ENCODE peak calls at places on chromosomes 2 and 18, in six cellular contexts. One of them, this sample, is unnamed.

GRCh38 chr2:88136817-88137216 is 9.0 kb upstream of the FABP1 start:
- DNase-seq in left lung: no peak
- DNase-seq in endothelial cell of umbilical vein: no peak
- DNase-seq in cardiac muscle cell: no peak
- DNase-seq in suprapubic skin: no peak
- DNase-seq in CD8-positive, alpha-beta T cell: no peak
- DNase-seq in this sample: no peak

GRCh38 chr2:173962583-173963110 is 2.5 kb downstream of the SP3 start:
- DNase-seq in left lung: no peak
- DNase-seq in endothelial cell of umbilical vein: peak; percentile 39
- DNase-seq in cardiac muscle cell: no peak
- DNase-seq in suprapubic skin: no peak
- DNase-seq in CD8-positive, alpha-beta T cell: no peak
- DNase-seq in this sample: no peak

GRCh38 chr2:118808429-118808809 is 39.0 kb downstream of the EN1 start:
- DNase-seq in left lung: no peak
- DNase-seq in endothelial cell of umbilical vein: no peak
- DNase-seq in cardiac muscle cell: no peak
- DNase-seq in suprapubic skin: no peak
- DNase-seq in CD8-positive, alpha-beta T cell: no peak
- DNase-seq in this sample: no peak

GRCh38 chr18:61929881-61930640 is 37.3 kb upstream of the RNF152 start:
- DNase-seq in left lung: no peak
- DNase-seq in endothelial cell of umbilical vein: peak; percentile 36
- DNase-seq in cardiac muscle cell: no peak
- DNase-seq in suprapubic skin: no peak
- DNase-seq in CD8-positive, alpha-beta T cell: no peak
- DNase-seq in this sample: no peak

GRCh38 chr18:47263197-47263827 is 11.9 kb upstream of the SKOR2 start:
- DNase-seq in left lung: peak; percentile 75
- DNase-seq in endothelial cell of umbilical vein: no peak
- DNase-seq in cardiac muscle cell: no peak
- DNase-seq in suprapubic skin: no peak
- DNase-seq in CD8-positive, alpha-beta T cell: no peak
- DNase-seq in this sample: no peak

GRCh38 chr18:48782381-48782841 is 168.4 kb downstream of the SMAD7 start:
- DNase-seq in left lung: no peak
- DNase-seq in endothelial cell of umbilical vein: peak; percentile 9
- DNase-seq in cardiac muscle cell: no peak
- DNase-seq in suprapubic skin: no peak
- DNase-seq in CD8-positive, alpha-beta T cell: no peak
- DNase-seq in this sample: peak; percentile 20

GRCh38 chr2:55875434-55876135 is 48.0 kb downstream of the EFEMP1 start:
- DNase-seq in left lung: no peak
- DNase-seq in endothelial cell of umbilical vein: peak; percentile 21
- DNase-seq in cardiac muscle cell: no peak
- DNase-seq in suprapubic skin: no peak
- DNase-seq in CD8-positive, alpha-beta T cell: no peak
- DNase-seq in this sample: no peak

GRCh38 chr2:20575935-20576597 is 74.8 kb downstream of the HS1BP3 start:
- DNase-seq in left lung: no peak
- DNase-seq in endothelial cell of umbilical vein: no peak
- DNase-seq in cardiac muscle cell: no peak
- DNase-seq in suprapubic skin: no peak
- DNase-seq in CD8-positive, alpha-beta T cell: no peak
- DNase-seq in this sample: no peak

GRCh38 chr2:112701092-112701491 is 19.7 kb upstream of the NT5DC4 start:
- DNase-seq in left lung: no peak
- DNase-seq in endothelial cell of umbilical vein: no peak
- DNase-seq in cardiac muscle cell: no peak
- DNase-seq in suprapubic skin: peak; percentile 28
- DNase-seq in CD8-positive, alpha-beta T cell: no peak
- DNase-seq in this sample: peak; percentile 25

GRCh38 chr18:36650906-36651305 is 177.9 kb downstream of the TPGS2 start:
- DNase-seq in left lung: no peak
- DNase-seq in endothelial cell of umbilical vein: no peak
- DNase-seq in cardiac muscle cell: no peak
- DNase-seq in suprapubic skin: no peak
- DNase-seq in CD8-positive, alpha-beta T cell: no peak
- DNase-seq in this sample: no peak

GRCh38 chr2:131081190-131081589 is 12.1 kb downstream of the FAM168B start:
- DNase-seq in left lung: no peak
- DNase-seq in endothelial cell of umbilical vein: no peak
- DNase-seq in cardiac muscle cell: no peak
- DNase-seq in suprapubic skin: no peak
- DNase-seq in CD8-positive, alpha-beta T cell: no peak
- DNase-seq in this sample: no peak

GRCh38 chr2:220001693-220002260 is 374.3 kb downstream of the SLC4A3 start:
- DNase-seq in left lung: no peak
- DNase-seq in endothelial cell of umbilical vein: no peak
- DNase-seq in cardiac muscle cell: no peak
- DNase-seq in suprapubic skin: no peak
- DNase-seq in CD8-positive, alpha-beta T cell: no peak
- DNase-seq in this sample: no peak

GRCh38 chr2:177042311-177042710 is 170.3 kb upstream of the HNRNPA3 start:
- DNase-seq in left lung: no peak
- DNase-seq in endothelial cell of umbilical vein: no peak
- DNase-seq in cardiac muscle cell: no peak
- DNase-seq in suprapubic skin: no peak
- DNase-seq in CD8-positive, alpha-beta T cell: no peak
- DNase-seq in this sample: no peak

GRCh38 chr2:177036754-177037153 is 175.8 kb upstream of the HNRNPA3 start:
- DNase-seq in left lung: no peak
- DNase-seq in endothelial cell of umbilical vein: no peak
- DNase-seq in cardiac muscle cell: no peak
- DNase-seq in suprapubic skin: no peak
- DNase-seq in CD8-positive, alpha-beta T cell: no peak
- DNase-seq in this sample: no peak

GRCh38 chr2:177044686-177045085 is 167.9 kb upstream of the HNRNPA3 start:
- DNase-seq in left lung: no peak
- DNase-seq in endothelial cell of umbilical vein: no peak
- DNase-seq in cardiac muscle cell: no peak
- DNase-seq in suprapubic skin: no peak
- DNase-seq in CD8-positive, alpha-beta T cell: no peak
- DNase-seq in this sample: no peak

DNA sequence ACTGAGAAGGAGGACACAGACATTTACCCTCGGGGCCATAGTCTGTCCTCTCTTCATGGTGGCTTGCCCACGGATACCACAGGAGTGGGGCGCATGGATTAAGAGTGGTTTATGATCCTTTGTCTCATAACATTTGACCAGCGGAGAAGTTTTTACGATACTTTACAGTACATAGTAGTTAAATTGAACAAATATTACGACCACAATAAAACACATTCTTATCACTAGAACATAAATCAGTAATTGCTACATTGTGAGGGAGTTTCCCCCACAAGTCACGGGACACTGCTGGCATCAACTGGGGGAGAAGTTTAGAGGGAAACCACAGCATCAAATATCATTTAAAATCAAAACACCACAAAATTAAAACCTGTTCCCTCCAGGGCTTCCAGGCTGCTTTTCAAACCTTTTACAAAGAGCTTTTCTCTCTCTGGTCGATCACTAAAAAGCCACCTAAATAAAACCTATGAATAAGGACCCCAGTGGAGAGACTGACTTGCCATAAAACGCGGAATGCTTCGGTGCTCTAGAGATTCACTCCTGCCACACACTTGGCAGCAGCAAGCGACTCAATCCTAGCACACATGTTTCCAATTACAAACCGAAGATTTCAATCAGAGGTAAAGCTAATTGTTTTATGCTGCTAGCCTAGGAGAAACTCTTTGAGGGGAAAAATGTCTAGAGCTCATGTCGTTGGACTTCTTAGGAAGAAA is 173.7 kb upstream of the HNRNPA3 start:
- DNase-seq in left lung: no peak
- DNase-seq in endothelial cell of umbilical vein: no peak
- DNase-seq in cardiac muscle cell: no peak
- DNase-seq in suprapubic skin: no peak
- DNase-seq in CD8-positive, alpha-beta T cell: no peak
- DNase-seq in this sample: no peak
- H3K4me3 ChIP-seq in left lung: no peak overlapping the region
- H3K4me3 ChIP-seq in endothelial cell of umbilical vein: no peak overlapping the region
- H3K4me3 ChIP-seq in cardiac muscle cell: no peak overlapping the region
- H3K4me3 ChIP-seq in suprapubic skin: no peak overlapping the region
- H3K4me3 ChIP-seq in CD8-positive, alpha-beta T cell: no peak overlapping the region
- H3K4me3 ChIP-seq in this sample: no peak overlapping the region

GRCh38 chr18:2715990-2716389 is 60.5 kb downstream of the SMCHD1 start:
- DNase-seq in left lung: no peak
- DNase-seq in endothelial cell of umbilical vein: no peak
- DNase-seq in cardiac muscle cell: no peak
- DNase-seq in suprapubic skin: no peak
- DNase-seq in CD8-positive, alpha-beta T cell: no peak
- DNase-seq in this sample: no peak

GRCh38 chr18:2717407-2717806 is 61.9 kb downstream of the SMCHD1 start:
- DNase-seq in left lung: no peak
- DNase-seq in endothelial cell of umbilical vein: no peak
- DNase-seq in cardiac muscle cell: no peak
- DNase-seq in suprapubic skin: no peak
- DNase-seq in CD8-positive, alpha-beta T cell: no peak
- DNase-seq in this sample: peak; percentile 51

GRCh38 chr18:2719040-2719439 is 63.5 kb downstream of the SMCHD1 start:
- DNase-seq in left lung: no peak
- DNase-seq in endothelial cell of umbilical vein: no peak
- DNase-seq in cardiac muscle cell: no peak
- DNase-seq in suprapubic skin: no peak
- DNase-seq in CD8-positive, alpha-beta T cell: no peak
- DNase-seq in this sample: no peak

GRCh38 chr18:2714140-2714539 is 58.6 kb downstream of the SMCHD1 start:
- DNase-seq in left lung: no peak
- DNase-seq in endothelial cell of umbilical vein: no peak
- DNase-seq in cardiac muscle cell: no peak
- DNase-seq in suprapubic skin: no peak
- DNase-seq in CD8-positive, alpha-beta T cell: no peak
- DNase-seq in this sample: no peak

DNA sequence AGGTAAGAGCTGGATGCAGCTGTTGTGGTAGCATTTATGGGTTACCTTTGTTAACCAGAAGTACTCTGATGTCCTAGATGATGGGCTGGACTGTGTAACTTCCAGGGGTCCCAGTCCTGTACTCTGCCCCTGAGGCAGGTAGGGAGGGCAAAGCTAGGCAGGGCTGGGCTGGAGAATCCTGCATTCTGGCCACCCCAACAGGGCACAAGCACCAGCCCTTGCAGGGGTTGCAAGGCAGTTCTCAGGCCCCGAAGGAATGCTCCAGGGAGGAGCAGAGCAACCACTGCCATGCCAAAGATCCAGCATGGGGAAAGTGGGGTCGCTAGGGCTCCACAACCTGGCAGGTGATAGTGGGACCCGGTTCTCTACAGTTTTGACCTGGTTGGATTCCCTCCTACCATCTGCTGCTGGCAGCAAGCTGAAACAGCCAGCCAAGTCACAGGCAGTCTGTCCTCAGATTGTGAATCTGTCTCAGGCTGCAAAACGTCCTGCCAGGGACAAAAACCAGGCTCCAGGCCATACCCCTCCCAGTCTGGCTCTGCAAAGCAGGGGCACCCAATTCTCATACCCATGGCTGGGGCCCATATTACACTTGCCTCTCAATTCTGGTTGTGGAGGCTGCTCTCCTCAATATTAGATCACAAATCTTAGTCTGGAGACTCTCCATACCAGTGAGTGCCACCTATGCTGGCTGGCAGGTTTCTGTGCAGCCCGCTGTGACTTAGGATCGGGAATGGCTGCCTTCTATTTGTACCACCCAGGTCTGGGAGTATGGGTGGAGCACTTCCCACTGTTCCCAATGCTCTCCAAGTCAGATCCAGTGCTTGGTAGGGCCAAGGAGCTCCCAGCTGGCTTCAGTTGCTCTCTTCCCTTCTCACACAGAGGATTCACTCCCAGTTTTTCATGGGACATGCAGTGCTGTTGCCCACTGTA is 61.1 kb downstream of the SMCHD1 start:
- DNase-seq in left lung: no peak
- DNase-seq in endothelial cell of umbilical vein: no peak
- DNase-seq in cardiac muscle cell: no peak
- DNase-seq in suprapubic skin: no peak
- DNase-seq in CD8-positive, alpha-beta T cell: no peak
- DNase-seq in this sample: no peak
- H3K27ac ChIP-seq in left lung: no peak overlapping the region
- H3K27ac ChIP-seq in endothelial cell of umbilical vein: no peak overlapping the region
- H3K27ac ChIP-seq in cardiac muscle cell: peak overlapping the region; percentile 33
- H3K27ac ChIP-seq in suprapubic skin: no peak overlapping the region
- H3K27ac ChIP-seq in CD8-positive, alpha-beta T cell: no peak overlapping the region
- H3K27ac ChIP-seq in this sample: peak overlapping the region; percentile 61

DNA sequence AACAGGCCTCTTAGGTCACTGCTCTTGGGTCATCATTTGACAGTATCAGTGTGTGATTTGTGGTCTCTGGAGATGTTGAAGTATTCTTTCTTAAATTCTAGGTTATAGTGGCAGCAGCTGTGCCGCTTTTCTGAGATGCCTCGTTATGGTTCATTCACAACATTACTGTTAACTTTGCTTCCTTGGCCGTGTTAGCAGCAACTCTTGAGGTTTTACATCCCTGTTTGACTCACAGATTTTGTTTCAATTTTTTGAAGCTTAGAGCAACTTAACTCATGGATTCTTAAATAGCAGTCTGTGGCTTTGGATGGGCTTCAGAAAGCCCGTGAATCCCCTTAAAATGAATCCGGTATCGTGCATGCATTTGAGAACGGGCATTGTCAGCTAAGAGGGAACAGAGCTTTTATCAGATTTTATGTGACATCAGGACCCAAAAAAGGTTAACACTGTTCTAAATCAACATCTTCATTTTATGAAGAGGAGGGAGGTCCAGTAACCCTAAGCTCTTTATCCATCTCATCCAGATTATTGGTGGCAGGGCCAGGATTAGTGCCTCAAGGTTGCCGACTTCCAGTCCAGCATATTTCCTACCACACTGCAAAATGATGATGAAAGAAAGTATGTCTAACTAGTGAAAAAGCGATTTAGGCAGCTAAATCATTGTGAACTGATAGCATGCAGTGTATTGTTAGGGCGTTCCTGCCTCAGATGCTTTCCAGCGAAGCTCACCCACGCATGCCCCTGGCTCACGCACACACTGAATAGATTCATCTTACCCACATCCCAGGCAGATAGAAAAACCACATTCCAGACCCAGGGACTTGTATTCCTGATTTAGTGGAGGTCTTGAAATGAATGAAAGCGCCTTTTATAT is 5.1 kb downstream of the TRIB2 start:
- DNase-seq in left lung: no peak
- DNase-seq in endothelial cell of umbilical vein: no peak
- DNase-seq in cardiac muscle cell: no peak
- DNase-seq in suprapubic skin: no peak
- DNase-seq in CD8-positive, alpha-beta T cell: no peak
- DNase-seq in this sample: no peak
- H3K4me3 ChIP-seq in left lung: peak overlapping the region; percentile 6
- H3K4me3 ChIP-seq in endothelial cell of umbilical vein: no peak overlapping the region
- H3K4me3 ChIP-seq in cardiac muscle cell: no peak overlapping the region
- H3K4me3 ChIP-seq in suprapubic skin: peak overlapping the region; percentile 65
- H3K4me3 ChIP-seq in CD8-positive, alpha-beta T cell: no peak overlapping the region
- H3K4me3 ChIP-seq in this sample: no peak overlapping the region

GRCh38 chr18:3357516-3357915 is 92.5 kb upstream of the TGIF1 start:
- DNase-seq in left lung: no peak
- DNase-seq in endothelial cell of umbilical vein: no peak
- DNase-seq in cardiac muscle cell: no peak
- DNase-seq in suprapubic skin: no peak
- DNase-seq in CD8-positive, alpha-beta T cell: no peak
- DNase-seq in this sample: no peak
- H3K27ac ChIP-seq in left lung: no peak overlapping the region
- H3K27ac ChIP-seq in endothelial cell of umbilical vein: no peak overlapping the region
- H3K27ac ChIP-seq in cardiac muscle cell: no peak overlapping the region
- H3K27ac ChIP-seq in suprapubic skin: no peak overlapping the region
- H3K27ac ChIP-seq in CD8-positive, alpha-beta T cell: no peak overlapping the region
- H3K27ac ChIP-seq in this sample: no peak overlapping the region

This sample was measured in thyroid gland.